ENCODE peak calls at places on chromosomes 7 and 10, in four cellular contexts. I, L, A and C are unnamed samples.
A peak's percentile ranks its signal among the peaks of the same experiment; 100 is the strongest.

GRCh38 chr7:102253076-102253972 is 33.3 kb upstream of the SH2B2 start:
- ATAC-seq in I (no peak), A (no peak), L (no peak), C (no peak)

GRCh38 chr7:73646785-73647724 is 20.6 kb upstream of the VPS37D start:
- ATAC-seq in I (no peak), A (no peak), L (no peak), C (no peak)

GRCh38 chr7:68280931-68281330 is 1284.3 kb downstream of the TYW1 start:
- ATAC-seq in L (no peak), I (no peak), A (no peak), C (no peak)

GRCh38 chr10:48505394-48506112 is 99.3 kb downstream of the ARHGAP22 start:
- ATAC-seq in A (no peak), L (no peak), I (no peak), C (no peak)

GRCh38 chr10:21162948-21163347 is 265.8 kb upstream of the NEBL start:
- ATAC-seq in I (no peak), A (no peak), L (no peak), C (no peak)

GRCh38 chr10:4825456-4825867 is 545 bp upstream of the AKR1E2 start:
- ATAC-seq in I (no peak), A (no peak), L (no peak), C (no peak)

GRCh38 chr7:143318661-143319060 is 2.8 kb downstream of the CLCN1 start:
- ATAC-seq in I (no peak), L (peak; percentile 55), A (no peak), C (no peak)

GRCh38 chr10:76436367-76436766 is 1004.9 kb downstream of the LRMDA start:
- ATAC-seq in A (no peak), L (peak; percentile 86), I (no peak), C (no peak)

GRCh38 chr10:34045571-34046190 is 711.2 kb upstream of the NRP1 start:
- ATAC-seq in L (no peak), A (peak; percentile 28), I (no peak), C (no peak)

GRCh38 chr10:96310359-96310669 is 6.1 kb downstream of the DNTT start:
- ATAC-seq in A (no peak), L (no peak), I (no peak), C (no peak)

GRCh38 chr7:100837099-100837836 is 9.9 kb upstream of the EPHB4 start:
- ATAC-seq in A (peak; percentile 99), L (peak; percentile 96), I (peak; percentile 91), C (peak; percentile 97)

GRCh38 chr10:110651044-110651958 is 7.2 kb downstream of the RBM20 start:
- ATAC-seq in I (peak; percentile 89), A (no peak), L (peak; percentile 59), C (no peak)